ENCODE peak calls at places on chromosomes 12 and 14, in five cellular contexts. J is Kasumi-1; P is RPMI7951; H is iris pigment epithelial cell; Q is stimulated activated CD8-positive, alpha-beta memory T cell treated with anti-CD3 and anti-CD28 coated beads, Interleukin-12 subunit alpha, Interleukin-12 subunit beta, amount 100 ng/mL, for 4 hours. D is an unnamed sample.

GRCh38 chr12:109054520-109054919 is 2.1 kb downstream of the USP30 start:
- DNase-seq in Q (no peak), P (no peak), H (no peak), J (no peak), D (no peak)

GRCh38 chr14:60647081-60647836 is 2.0 kb downstream of the SIX1 start:
- DNase-seq in P (peak), H (peak), Q (no peak), J (no peak), D (peak)

GRCh38 chr14:89276424-89276975 is 140.5 kb downstream of the FOXN3 start:
- DNase-seq in P (peak), J (no peak), Q (peak), H (peak), D (no peak)

GRCh38 chr14:81535399-81536124 is 1.9 kb upstream of the SEL1L start:
- DNase-seq in H (no peak), J (no peak), P (no peak), Q (no peak), D (no peak)

GRCh38 chr14:26389646-26390508 is 208.0 kb downstream of the NOVA1 start:
- DNase-seq in J (no peak), P (no peak), Q (no peak), H (peak), D (no peak)

GRCh38 chr12:100576311-100577036 is 3.0 kb downstream of the GAS2L3 start:
- DNase-seq in P (peak), J (peak), Q (no peak), H (peak), D (peak)

GRCh38 chr14:53744846-53745245 is 211.8 kb downstream of the BMP4 start:
- DNase-seq in P (no peak), H (no peak), Q (no peak), J (no peak), D (no peak)

GRCh38 chr12:12612403-12612802 is 727 bp downstream of the CREBL2 start:
- DNase-seq in P (peak), Q (no peak), J (peak), H (peak), D (peak)

GRCh38 chr12:51028126-51028810 is 2.1 kb upstream of the SLC11A2 start:
- DNase-seq in Q (no peak), P (peak), H (peak), J (peak), D (peak)

GRCh38 chr14:76810525-76810924 is 2.2 kb downstream of the ANGEL1 start:
- DNase-seq in Q (no peak), P (no peak), J (no peak), H (no peak), D (no peak)

GRCh38 chr14:89013098-89013504 is 188.7 kb downstream of the TTC8 start:
- DNase-seq in P (peak), J (peak), Q (no peak), H (peak), D (peak)

GRCh38 chr12:111406474-111407370 is 999 bp downstream of the SH2B3 start:
- DNase-seq in H (no peak), P (no peak), J (peak), Q (peak), D (no peak)

GRCh38 chr12:18079541-18080230 is 10.3 kb downstream of the RERGL start:
- DNase-seq in J (no peak), Q (no peak), H (no peak), P (no peak), D (no peak)

D was measured in Calu3.